ENCODE peak calls at places on chromosomes 5 and 9, in five cellular contexts. One of them, this sample, is unnamed. For H3K4me1, the result is how much of the 10 kb centered on the place peaks cover.

GRCh38 chr9:4666042-4666699 is at the start of gene SPATA6L:
- DNase-seq in body of pancreas: peak
- DNase-seq in IMR-90: peak
- DNase-seq in heart left ventricle: peak
- DNase-seq in lower lobe of right lung: peak
- DNase-seq in this sample: peak

GRCh38 chr5:95924720-95925119 is 36.9 kb downstream of the ELL2 start:
- DNase-seq in body of pancreas: peak
- DNase-seq in IMR-90: peak
- DNase-seq in heart left ventricle: no peak
- DNase-seq in lower lobe of right lung: no peak
- DNase-seq in this sample: no peak

GRCh38 chr5:179766021-179766725 is 27.6 kb upstream of the LTC4S start:
- DNase-seq in body of pancreas: no peak
- DNase-seq in IMR-90: peak
- DNase-seq in heart left ventricle: no peak
- DNase-seq in lower lobe of right lung: no peak
- DNase-seq in this sample: no peak

GRCh38 chr5:174335682-174336364 is 290.3 kb downstream of the NSG2 start:
- DNase-seq in body of pancreas: no peak
- DNase-seq in IMR-90: no peak
- DNase-seq in heart left ventricle: no peak
- DNase-seq in lower lobe of right lung: no peak
- DNase-seq in this sample: no peak

GRCh38 chr5:150406120-150407096 is 6.3 kb downstream of the CD74 start:
- DNase-seq in body of pancreas: no peak
- DNase-seq in IMR-90: no peak
- DNase-seq in heart left ventricle: no peak
- DNase-seq in lower lobe of right lung: peak
- DNase-seq in this sample: no peak

GRCh38 chr9:19471737-19472648 is 63.2 kb downstream of the ACER2 start:
- DNase-seq in body of pancreas: peak
- DNase-seq in IMR-90: peak
- DNase-seq in heart left ventricle: peak
- DNase-seq in lower lobe of right lung: peak
- DNase-seq in this sample: peak

GRCh38 chr5:170307575-170308465 is 10.2 kb upstream of the LCP2 start:
- DNase-seq in body of pancreas: peak
- DNase-seq in IMR-90: peak
- DNase-seq in heart left ventricle: peak
- DNase-seq in lower lobe of right lung: peak
- DNase-seq in this sample: peak

GRCh38 chr5:98769006-98769255 is 4.5 kb upstream of the RGMB start:
- DNase-seq in body of pancreas: peak
- DNase-seq in IMR-90: no peak
- DNase-seq in heart left ventricle: no peak
- DNase-seq in lower lobe of right lung: peak
- DNase-seq in this sample: no peak

GRCh38 chr5:65809817-65810531 is 88.0 kb downstream of the NLN start:
- DNase-seq in body of pancreas: no peak
- DNase-seq in IMR-90: peak
- DNase-seq in heart left ventricle: peak
- DNase-seq in lower lobe of right lung: no peak
- DNase-seq in this sample: peak

GRCh38 chr5:59596586-59597348 is 296.8 kb downstream of the PDE4D start:
- DNase-seq in body of pancreas: no peak
- DNase-seq in IMR-90: peak
- DNase-seq in heart left ventricle: no peak
- DNase-seq in lower lobe of right lung: no peak
- DNase-seq in this sample: no peak

GRCh38 chr9:100587375-100587774 is 9.5 kb downstream of the CAVIN4 start:
- DNase-seq in body of pancreas: no peak
- DNase-seq in IMR-90: peak
- DNase-seq in heart left ventricle: no peak
- DNase-seq in lower lobe of right lung: no peak
- DNase-seq in this sample: no peak

GRCh38 chr5:11981986-11982385 is 77.7 kb upstream of the CTNND2 start:
- DNase-seq in body of pancreas: no peak
- DNase-seq in IMR-90: no peak
- DNase-seq in heart left ventricle: no peak
- DNase-seq in lower lobe of right lung: no peak
- DNase-seq in this sample: no peak

GRCh38 chr9:112751059-112751795 is 667 bp downstream of the SNX30 start:
- DNase-seq in body of pancreas: peak
- DNase-seq in IMR-90: peak
- DNase-seq in heart left ventricle: peak
- DNase-seq in lower lobe of right lung: peak
- DNase-seq in this sample: peak

GRCh38 chr5:178305801-178306200 is 73.2 kb upstream of the PHYKPL start:
- DNase-seq in body of pancreas: peak
- DNase-seq in IMR-90: no peak
- DNase-seq in heart left ventricle: no peak
- DNase-seq in lower lobe of right lung: peak
- DNase-seq in this sample: no peak

GRCh38 chr9:134858051-134858841 is 22.4 kb upstream of the FCN2 start:
- DNase-seq in body of pancreas: no peak
- DNase-seq in IMR-90: peak
- DNase-seq in heart left ventricle: no peak
- DNase-seq in lower lobe of right lung: no peak
- DNase-seq in this sample: no peak

GRCh38 chr5:65742565-65743231 is 20.7 kb downstream of the NLN start:
- DNase-seq in body of pancreas: no peak
- DNase-seq in IMR-90: peak
- DNase-seq in heart left ventricle: no peak
- DNase-seq in lower lobe of right lung: no peak
- DNase-seq in this sample: no peak

GRCh38 chr9:34047864-34048729 is 590 bp downstream of the UBAP2 start:
- DNase-seq in body of pancreas: peak
- DNase-seq in IMR-90: no peak
- DNase-seq in heart left ventricle: peak
- DNase-seq in lower lobe of right lung: peak
- DNase-seq in this sample: peak

GRCh38 chr5:63555874-63556273 is 406.4 kb downstream of the HTR1A start:
- DNase-seq in body of pancreas: no peak
- DNase-seq in IMR-90: no peak
- DNase-seq in heart left ventricle: no peak
- DNase-seq in lower lobe of right lung: no peak
- DNase-seq in this sample: no peak

GRCh38 chr5:6399978-6400910 is 21.9 kb upstream of the MED10 start:
- DNase-seq in body of pancreas: no peak
- DNase-seq in IMR-90: peak
- DNase-seq in heart left ventricle: no peak
- DNase-seq in lower lobe of right lung: no peak
- DNase-seq in this sample: peak

GRCh38 chr5:12522116-12522515 is 617.9 kb upstream of the CTNND2 start:
- DNase-seq in body of pancreas: no peak
- DNase-seq in IMR-90: no peak
- DNase-seq in heart left ventricle: no peak
- DNase-seq in lower lobe of right lung: no peak
- DNase-seq in this sample: no peak

GRCh38 chr5:34657550-34657921 is 1.4 kb downstream of the RAI14 start:
- DNase-seq in body of pancreas: peak
- DNase-seq in IMR-90: peak
- DNase-seq in heart left ventricle: peak
- DNase-seq in lower lobe of right lung: no peak
- DNase-seq in this sample: no peak

GRCh38 chr9:87889882-87890252 is 7.2 kb downstream of the SPATA31E1 start:
- DNase-seq in body of pancreas: no peak
- DNase-seq in IMR-90: no peak
- DNase-seq in heart left ventricle: no peak
- DNase-seq in lower lobe of right lung: no peak
- DNase-seq in this sample: no peak

GRCh38 chr9:77433675-77434445 is 214.3 kb downstream of the GNA14 start:
- DNase-seq in body of pancreas: peak
- DNase-seq in IMR-90: peak
- DNase-seq in heart left ventricle: peak
- DNase-seq in lower lobe of right lung: peak
- DNase-seq in this sample: no peak

GRCh38 chr5:171157233-171157632 is 151.8 kb upstream of the TLX3 start:
- DNase-seq in body of pancreas: no peak
- DNase-seq in IMR-90: no peak
- DNase-seq in heart left ventricle: no peak
- DNase-seq in lower lobe of right lung: no peak
- DNase-seq in this sample: no peak

GRCh38 chr9:91119147-91119546 is 242.6 kb downstream of the AUH start:
- DNase-seq in body of pancreas: no peak
- DNase-seq in IMR-90: peak
- DNase-seq in heart left ventricle: no peak
- DNase-seq in lower lobe of right lung: no peak
- DNase-seq in this sample: no peak

GRCh38 chr5:89930591-89931383 is 478.8 kb downstream of the CETN3 start:
- DNase-seq in body of pancreas: no peak
- DNase-seq in IMR-90: peak
- DNase-seq in heart left ventricle: no peak
- DNase-seq in lower lobe of right lung: no peak
- DNase-seq in this sample: no peak

GRCh38 chr9:16735000-16735399 is 135.5 kb downstream of the BNC2 start:
- DNase-seq in body of pancreas: no peak
- DNase-seq in IMR-90: no peak
- DNase-seq in heart left ventricle: no peak
- DNase-seq in lower lobe of right lung: no peak
- DNase-seq in this sample: no peak

GRCh38 chr5:53480474-53481353 is at the start of gene FST:
- DNase-seq in body of pancreas: peak
- DNase-seq in IMR-90: peak
- DNase-seq in heart left ventricle: peak
- DNase-seq in lower lobe of right lung: peak
- DNase-seq in this sample: no peak

GRCh38 chr5:113218906-113219517 is 215.8 kb downstream of the TSSK1B start:
- DNase-seq in body of pancreas: no peak
- DNase-seq in IMR-90: no peak
- DNase-seq in heart left ventricle: no peak
- DNase-seq in lower lobe of right lung: no peak
- DNase-seq in this sample: no peak

GRCh38 chr5:136905571-136905970 is 540.2 kb upstream of the TRPC7 start:
- DNase-seq in body of pancreas: no peak
- DNase-seq in IMR-90: no peak
- DNase-seq in heart left ventricle: no peak
- DNase-seq in lower lobe of right lung: no peak
- DNase-seq in this sample: no peak

GRCh38 chr9:112046181-112046580 is 128.9 kb downstream of the SUSD1 start:
- DNase-seq in body of pancreas: no peak
- DNase-seq in IMR-90: peak
- DNase-seq in heart left ventricle: no peak
- DNase-seq in lower lobe of right lung: no peak
- DNase-seq in this sample: no peak

GRCh38 chr9:97415146-97415545 is 3.2 kb downstream of the TDRD7 start:
- DNase-seq in body of pancreas: no peak
- DNase-seq in IMR-90: no peak
- DNase-seq in heart left ventricle: no peak
- DNase-seq in lower lobe of right lung: no peak
- DNase-seq in this sample: no peak

GRCh38 chr5:150511641-150512367 is 3.9 kb downstream of the NDST1 start:
- DNase-seq in body of pancreas: no peak
- DNase-seq in IMR-90: peak
- DNase-seq in heart left ventricle: peak
- DNase-seq in lower lobe of right lung: no peak
- DNase-seq in this sample: no peak

GRCh38 chr5:132001647-132002561 is 9.6 kb downstream of the ACSL6 start:
- DNase-seq in body of pancreas: peak
- DNase-seq in IMR-90: peak
- DNase-seq in heart left ventricle: peak
- DNase-seq in lower lobe of right lung: peak
- DNase-seq in this sample: no peak

GRCh38 chr5:44862808-44863207 is 54.1 kb downstream of the MRPS30 start:
- DNase-seq in body of pancreas: no peak
- DNase-seq in IMR-90: peak
- DNase-seq in heart left ventricle: no peak
- DNase-seq in lower lobe of right lung: no peak
- DNase-seq in this sample: no peak

GRCh38 chr5:149268928-149269557 is 2.6 kb upstream of the AFAP1L1 start:
- DNase-seq in body of pancreas: no peak
- DNase-seq in IMR-90: peak
- DNase-seq in heart left ventricle: no peak
- DNase-seq in lower lobe of right lung: no peak
- DNase-seq in this sample: no peak

GRCh38 chr5:9035346-9035745 is 510.5 kb downstream of the SEMA5A start:
- DNase-seq in body of pancreas: no peak
- DNase-seq in IMR-90: no peak
- DNase-seq in heart left ventricle: no peak
- DNase-seq in lower lobe of right lung: no peak
- DNase-seq in this sample: no peak

GRCh38 chr5:6719417-6719816 is 6.2 kb downstream of the TENT4A start:
- DNase-seq in body of pancreas: no peak
- DNase-seq in IMR-90: no peak
- DNase-seq in heart left ventricle: no peak
- DNase-seq in lower lobe of right lung: no peak
- DNase-seq in this sample: peak

GRCh38 chr5:40674661-40675235 is 5.0 kb upstream of the PTGER4 start:
- DNase-seq in body of pancreas: no peak
- DNase-seq in IMR-90: no peak
- DNase-seq in heart left ventricle: no peak
- DNase-seq in lower lobe of right lung: no peak
- DNase-seq in this sample: no peak

GRCh38 chr5:139760066-139761056 is 35.2 kb upstream of the PSD2 start:
- DNase-seq in body of pancreas: no peak
- DNase-seq in IMR-90: peak
- DNase-seq in heart left ventricle: no peak
- DNase-seq in lower lobe of right lung: no peak
- DNase-seq in this sample: no peak
- H3K4me1 ChIP-seq in body of pancreas: under half
- H3K4me1 ChIP-seq in IMR-90: under half
- H3K4me1 ChIP-seq in heart left ventricle: under half
- H3K4me1 ChIP-seq in lower lobe of right lung: under half
- H3K4me1 ChIP-seq in this sample: under half

GRCh38 chr5:107430077-107430625 is 240.6 kb downstream of the EFNA5 start:
- DNase-seq in body of pancreas: no peak
- DNase-seq in IMR-90: no peak
- DNase-seq in heart left ventricle: no peak
- DNase-seq in lower lobe of right lung: no peak
- DNase-seq in this sample: no peak
- H3K4me3 ChIP-seq in body of pancreas: no peak
- H3K4me3 ChIP-seq in IMR-90: no peak
- H3K4me3 ChIP-seq in heart left ventricle: no peak
- H3K4me3 ChIP-seq in lower lobe of right lung: no peak
- H3K4me3 ChIP-seq in this sample: no peak

GRCh38 chr9:93292664-93293328 is 108.9 kb downstream of the WNK2 start:
- DNase-seq in body of pancreas: no peak
- DNase-seq in IMR-90: no peak
- DNase-seq in heart left ventricle: no peak
- DNase-seq in lower lobe of right lung: no peak
- DNase-seq in this sample: no peak
- H3K4me1 ChIP-seq in body of pancreas: under half
- H3K4me1 ChIP-seq in IMR-90: under half
- H3K4me1 ChIP-seq in heart left ventricle: under half
- H3K4me1 ChIP-seq in lower lobe of right lung: under half
- H3K4me1 ChIP-seq in this sample: under half

GRCh38 chr9:74173284-74173683 is 323.9 kb upstream of the RORB start:
- DNase-seq in body of pancreas: no peak
- DNase-seq in IMR-90: no peak
- DNase-seq in heart left ventricle: no peak
- DNase-seq in lower lobe of right lung: no peak
- DNase-seq in this sample: no peak

GRCh38 chr9:74172874-74173273 is 324.3 kb upstream of the RORB start:
- DNase-seq in body of pancreas: no peak
- DNase-seq in IMR-90: no peak
- DNase-seq in heart left ventricle: no peak
- DNase-seq in lower lobe of right lung: no peak
- DNase-seq in this sample: no peak
- H3K4me3 ChIP-seq in body of pancreas: no peak
- H3K4me3 ChIP-seq in IMR-90: no peak
- H3K4me3 ChIP-seq in heart left ventricle: no peak
- H3K4me3 ChIP-seq in lower lobe of right lung: no peak
- H3K4me3 ChIP-seq in this sample: no peak